ENCODE peak calls at places on chromosomes 7 and 10, in six cellular contexts. F is activated T-helper 1 cell treated with Interleukin-2 at 50 U/mL for 16 hours; J is stimulated activated CD4-positive, alpha-beta T cell treated with anti-CD3 and anti-CD28 coated beads, Interleukin-15, amount 100 ng/mL, for 24 hours; S is endothelial cell; Y is T-helper 1 cell; W is EH. E is an unnamed sample.

GRCh38 chr7:47954231-47954911 is 6.1 kb upstream of the PKD1L1 start:
- DNase-seq in F (no peak), J (no peak), W (peak; percentile 62), Y (no peak), S (no peak), E (peak; percentile 77)

GRCh38 chr10:78981970-78982281 is 86.8 kb upstream of the ZMIZ1 start:
- DNase-seq in F (no peak), S (no peak), W (peak; percentile 66), Y (no peak), J (no peak), E (no peak)

GRCh38 chr10:132714096-132714721 is 71.7 kb downstream of the NKX6-2 start:
- DNase-seq in W (no peak), S (peak; percentile 56), J (no peak), F (no peak), Y (no peak), E (no peak)

GRCh38 chr7:135240446-135240845 is 6.8 kb downstream of the STRA8 start:
- DNase-seq in S (no peak), Y (no peak), F (no peak), W (no peak), J (no peak), E (peak; percentile 61)

GRCh38 chr7:87797798-87798403 is 78.3 kb downstream of the SLC25A40 start:
- DNase-seq in S (peak; percentile 6), J (no peak), W (peak; percentile 55), F (no peak), Y (no peak), E (no peak)

GRCh38 chr10:105577865-105578607 is 936.9 kb downstream of the SORCS3 start:
- DNase-seq in S (no peak), Y (no peak), W (no peak), J (no peak), F (no peak), E (no peak)

GRCh38 chr10:31622993-31623392 is 304.0 kb downstream of the ZEB1 start:
- DNase-seq in S (no peak), F (no peak), Y (no peak), J (no peak), W (peak; percentile 94), E (no peak)

GRCh38 chr7:93973134-93973533 is 31.0 kb downstream of the BET1 start:
- DNase-seq in W (peak; percentile 33), F (no peak), Y (no peak), S (no peak), J (no peak), E (no peak)

GRCh38 chr10:11881477-11882417 is 58.6 kb downstream of the PROSER2 start:
- DNase-seq in J (no peak), W (peak; percentile 41), Y (no peak), F (no peak), S (no peak), E (no peak)

GRCh38 chr7:84336741-84337140 is 142.2 kb upstream of the SEMA3A start:
- DNase-seq in J (no peak), S (no peak), Y (no peak), F (no peak), W (no peak), E (no peak)

GRCh38 chr10:118873080-118873737 is 118.4 kb upstream of the CACUL1 start:
- DNase-seq in Y (no peak), J (no peak), W (peak; percentile 25), F (no peak), S (no peak), E (no peak)

GRCh38 chr7:25124485-25125136 is 449 bp downstream of the CYCS start:
- DNase-seq in J (peak; percentile 35), S (no peak), W (peak; percentile 41), Y (peak; percentile 13), F (no peak), E (no peak)

GRCh38 chr7:132130497-132130896 is 445.8 kb downstream of the PLXNA4 start:
- DNase-seq in W (peak; percentile 27), Y (no peak), F (no peak), S (no peak), J (no peak), E (no peak)

GRCh38 chr7:112874909-112875308 is 84.7 kb upstream of the TMEM168 start:
- DNase-seq in F (no peak), W (no peak), Y (no peak), S (no peak), J (no peak), E (no peak)

GRCh38 chr10:44864637-44865288 is 46.4 kb upstream of the TMEM72 start:
- DNase-seq in F (peak; percentile 68), J (peak; percentile 91), W (peak; percentile 87), S (peak; percentile 99), Y (peak; percentile 74), E (peak; percentile 74)

E was measured in SJCRH30.